ENCODE peak calls at places on chromosomes 4 and X, in ten cellular contexts. F is effector memory CD4-positive, alpha-beta T cell; P is aorta; T is SK-N-SH; E is mesenchymal stem cell; I is right atrium auricular region; Y is keratinocyte; W is iPS DF 6.9; U is CD8-positive, alpha-beta T cell; Z is CD4-positive, alpha-beta T cell. O is an unnamed sample.

GRCh38 chr4:25950476-25951389 is 36.7 kb downstream of the SMIM20 start:
- DNase-seq in F (no peak), P (no peak), T (peak; percentile 25), E (no peak), I (no peak), Y (no peak), W (no peak), U (no peak), Z (no peak), O (no peak)

GRCh38 chr4:25861951-25862410 is 807 bp downstream of the SEL1L3 start:
- DNase-seq in F (no peak), P (peak; percentile 79), T (no peak), E (peak; percentile 58), I (no peak), Y (no peak), W (no peak), U (peak; percentile 34), Z (no peak), O (no peak)

GRCh38 chrX:135275973-135276372 is 24.1 kb downstream of the ETDA start:
- DNase-seq in F (no peak), P (no peak), T (no peak), E (no peak), I (no peak), Y (no peak), W (no peak), U (no peak), Z (no peak), O (no peak)

GRCh38 chr4:111064342-111064993 is 441.6 kb upstream of the PITX2 start:
- DNase-seq in F (no peak), P (no peak), T (no peak), E (peak; percentile 61), I (no peak), Y (no peak), W (no peak), U (no peak), Z (no peak), O (no peak)

GRCh38 chr4:22473268-22473667 is 42.6 kb downstream of the ADGRA3 start:
- DNase-seq in F (no peak), P (no peak), T (no peak), E (peak; percentile 47), I (no peak), Y (peak; percentile 58), W (no peak), U (no peak), Z (no peak), O (no peak)

GRCh38 chrX:28787206-28787605 is 200.0 kb downstream of the IL1RAPL1 start:
- DNase-seq in F (no peak), P (no peak), T (no peak), E (peak; percentile 60), I (no peak), Y (no peak), W (no peak), U (no peak), Z (no peak), O (no peak)

GRCh38 chr4:38563703-38564490 is 100.1 kb upstream of the KLF3 start:
- DNase-seq in F (no peak), P (no peak), T (no peak), E (no peak), I (no peak), Y (no peak), W (no peak), U (no peak), Z (no peak), O (no peak)

GRCh38 chr4:128461300-128462103 is 173.9 kb upstream of the PGRMC2 start:
- DNase-seq in F (no peak), P (no peak), T (no peak), E (peak; percentile 85), I (peak; percentile 73), Y (no peak), W (no peak), U (no peak), Z (no peak), O (no peak)

GRCh38 chrX:32191316-32191715 is 1020.0 kb downstream of the DMD start:
- DNase-seq in F (no peak), P (no peak), T (no peak), E (no peak), I (no peak), Y (no peak), W (no peak), U (no peak), Z (no peak), O (no peak)

GRCh38 chrX:49972313-49972712 is 49.9 kb downstream of the CLCN5 start:
- DNase-seq in F (no peak), P (no peak), T (no peak), E (no peak), I (no peak), Y (no peak), W (no peak), U (no peak), Z (no peak), O (no peak)

GRCh38 chr4:45004847-45005565 is 278.6 kb upstream of the GNPDA2 start:
- DNase-seq in F (no peak), P (no peak), T (no peak), E (peak; percentile 30), I (no peak), Y (no peak), W (no peak), U (no peak), Z (no peak), O (no peak)

GRCh38 chrX:14032383-14032782 is 2.7 kb upstream of the GEMIN8 start:
- DNase-seq in F (peak; percentile 36), P (no peak), T (peak; percentile 55), E (peak; percentile 47), I (no peak), Y (no peak), W (peak; percentile 16), U (peak; percentile 46), Z (peak; percentile 43), O (peak; percentile 42)

GRCh38 chr4:94452476-94453300 is 946 bp downstream of the PDLIM5 start:
- DNase-seq in F (peak; percentile 3), P (peak; percentile 95), T (peak; percentile 54), E (peak; percentile 88), I (peak; percentile 92), Y (no peak), W (no peak), U (no peak), Z (no peak), O (no peak)

GRCh38 chr4:373062-373839 is 35.6 kb downstream of the ZNF141 start:
- DNase-seq in F (no peak), P (no peak), T (no peak), E (peak; percentile 1), I (no peak), Y (no peak), W (no peak), U (no peak), Z (no peak), O (no peak)

DNA sequence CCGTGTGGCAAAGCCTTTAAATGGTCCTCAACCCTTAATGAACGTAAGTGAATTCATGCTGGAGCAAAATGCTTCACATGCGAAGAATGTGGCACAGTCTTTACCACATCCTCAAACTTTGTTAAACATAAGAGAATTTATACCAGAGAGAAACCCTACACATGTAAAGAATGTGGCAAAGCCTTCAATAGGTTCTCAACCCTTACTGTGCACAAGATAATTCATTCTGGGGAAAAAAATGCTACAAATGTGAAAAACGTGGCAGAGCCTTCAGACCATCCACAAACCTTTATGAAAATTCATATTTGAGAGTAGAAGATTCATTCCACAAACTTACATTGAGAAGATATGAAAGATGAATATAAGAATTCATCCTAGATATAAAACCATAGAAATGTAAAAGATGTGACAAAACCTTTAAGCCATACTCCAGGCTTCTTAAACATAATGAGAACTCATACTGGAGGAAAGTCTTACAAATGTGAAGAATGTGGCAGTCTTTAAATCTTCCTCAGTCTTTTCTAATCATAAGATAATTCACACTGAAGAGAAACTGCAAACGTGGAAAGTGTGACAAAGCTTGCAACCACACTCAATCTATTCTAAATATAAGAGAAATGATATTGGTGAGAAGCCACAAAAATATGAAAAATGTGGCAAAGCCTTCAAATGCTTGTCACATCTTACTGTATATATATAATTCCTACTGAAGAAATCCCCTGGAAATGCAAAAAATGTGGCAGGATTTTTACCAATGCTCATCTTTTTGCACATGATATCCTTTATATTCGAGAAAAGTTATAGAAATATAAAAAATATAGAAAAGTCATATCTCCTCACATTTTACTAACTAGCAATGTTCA is 36.9 kb downstream of the ZNF141 start:
- DNase-seq in F (no peak), P (no peak), T (no peak), E (no peak), I (no peak), Y (no peak), W (no peak), U (no peak), Z (no peak), O (no peak)
- H3K9me3 ChIP-seq in F (peaks cover 65% of the 10 kb centered on the region), P (peaks cover 21% of the 10 kb centered on the region), T (peaks cover 70% of the 10 kb centered on the region), E (peaks cover 97% of the 10 kb centered on the region), I (peaks cover 100% of the 10 kb centered on the region), Y (peaks cover 44% of the 10 kb centered on the region), W (peaks cover 9% of the 10 kb centered on the region), U (peaks cover 56% of the 10 kb centered on the region), Z (peaks cover 94% of the 10 kb centered on the region), O (peaks cover 24% of the 10 kb centered on the region)

GRCh38 chrX:40050532-40050931 is 47.2 kb downstream of the BCOR start:
- DNase-seq in F (no peak), P (no peak), T (no peak), E (no peak), I (no peak), Y (no peak), W (no peak), U (no peak), Z (no peak), O (no peak)
- H3K9me3 ChIP-seq in F (peaks cover 7% of the 10 kb centered on the region), P (peaks cover 8% of the 10 kb centered on the region), T (no peaks in the 10 kb centered on the region), E (peaks cover 64% of the 10 kb centered on the region), I (peaks cover 63% of the 10 kb centered on the region), Y (peaks cover 9% of the 10 kb centered on the region), W (peaks cover 4% of the 10 kb centered on the region), U (peaks cover 7% of the 10 kb centered on the region), Z (peaks cover 27% of the 10 kb centered on the region), O (peaks cover 16% of the 10 kb centered on the region)

DNA sequence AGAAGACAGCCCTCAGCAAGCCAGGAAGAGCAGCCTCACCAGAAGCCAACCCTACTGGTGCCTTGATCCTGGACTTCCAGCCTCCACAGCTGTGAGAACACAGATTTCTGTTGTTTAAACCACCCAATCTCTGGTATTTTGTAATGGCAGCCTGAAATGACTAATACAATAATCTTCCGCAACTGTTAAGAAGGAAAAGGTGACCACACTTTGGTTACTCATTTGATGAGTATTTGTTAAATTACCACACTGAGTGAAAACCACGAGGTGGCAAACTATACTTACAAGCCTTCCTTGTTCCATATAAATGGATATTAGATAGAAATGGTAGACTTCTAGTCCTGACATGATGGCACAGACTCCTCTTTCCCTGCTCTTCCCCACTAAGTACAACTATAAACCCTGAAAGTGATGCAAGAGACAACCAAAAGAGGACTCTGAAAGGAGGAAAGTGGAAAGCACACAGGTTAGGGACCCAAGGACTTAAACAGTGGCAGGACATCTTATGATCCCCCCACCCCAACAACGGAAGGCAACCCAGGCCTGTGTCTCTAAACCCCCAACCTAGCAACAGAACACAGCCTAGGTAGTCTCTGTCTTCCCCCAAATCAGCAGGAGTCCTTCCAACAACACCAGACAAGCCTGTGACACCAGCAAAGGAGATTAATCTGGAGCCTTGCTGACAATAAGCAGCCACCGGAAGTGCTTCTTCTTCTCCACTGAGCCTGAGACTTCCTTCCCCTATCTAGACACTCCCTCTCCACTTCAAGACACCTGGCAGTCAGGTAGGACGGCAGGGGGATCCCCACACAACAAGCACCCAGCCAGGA is 12.3 kb downstream of the ZNF182 start:
- DNase-seq in F (no peak), P (no peak), T (no peak), E (peak; percentile 30), I (no peak), Y (peak; percentile 21), W (no peak), U (peak; percentile 10), Z (no peak), O (no peak)
- H3K9me3 ChIP-seq in F (no peaks in the 10 kb centered on the region), P (no peaks in the 10 kb centered on the region), T (peaks cover 4% of the 10 kb centered on the region), E (peaks cover 88% of the 10 kb centered on the region), I (peaks cover 5% of the 10 kb centered on the region), Y (peaks cover 18% of the 10 kb centered on the region), W (no peaks in the 10 kb centered on the region), U (no peaks in the 10 kb centered on the region), Z (no peaks in the 10 kb centered on the region), O (peaks cover 6% of the 10 kb centered on the region)

GRCh38 chrX:70497026-70497425 is 52.4 kb downstream of the DLG3 start:
- DNase-seq in F (no peak), P (no peak), T (no peak), E (no peak), I (no peak), Y (no peak), W (no peak), U (no peak), Z (no peak), O (no peak)
- H3K9me3 ChIP-seq in F (no peaks in the 10 kb centered on the region), P (no peaks in the 10 kb centered on the region), T (no peaks in the 10 kb centered on the region), E (no peaks in the 10 kb centered on the region), I (no peaks in the 10 kb centered on the region), Y (no peaks in the 10 kb centered on the region), W (no peaks in the 10 kb centered on the region), U (no peaks in the 10 kb centered on the region), Z (no peaks in the 10 kb centered on the region), O (no peaks in the 10 kb centered on the region)

O was measured in SK-N-MC.